ENCODE peak calls at places on chromosomes 5 and 9, in seven cellular contexts. A is GM19239; Z is T47D; Q is coronary artery; G is OCI-M1; K is glutamatergic neuron; E is activated CD4-positive, alpha-beta T cell treated with anti-CD3 and anti-CD28 coated beads, Interleukin-2, amount 50 U/mL, for 4 hours. J is an unnamed sample.
A peak's percentile ranks its signal among the peaks of the same experiment; 100 is the strongest.

GRCh38 chr9:120477534-120478001 is 102.4 kb downstream of the CDK5RAP2 start:
- DNase-seq in Z (peak; percentile 76), Q (no peak), E (no peak), K (peak; percentile 80), A (peak; percentile 9), G (peak; percentile 66), J (peak; percentile 29)

GRCh38 chr5:133618141-133618540 is 5.8 kb upstream of the FSTL4 start:
- DNase-seq in Z (no peak), E (no peak), G (peak; percentile 26), Q (no peak), K (no peak), A (no peak), J (no peak)

GRCh38 chr9:128335914-128336313 is 4.4 kb upstream of the SLC27A4 start:
- DNase-seq in Q (no peak), K (no peak), G (no peak), Z (no peak), E (no peak), A (no peak), J (no peak)

GRCh38 chr9:83622433-83622813 is 520 bp upstream of the IDNK start:
- DNase-seq in A (peak; percentile 7), Q (no peak), G (no peak), Z (no peak), K (no peak), E (no peak), J (no peak)

GRCh38 chr5:56003179-56003578 is 8.4 kb upstream of the IL6ST start:
- DNase-seq in E (no peak), G (no peak), K (no peak), A (no peak), Z (no peak), Q (no peak), J (no peak)

GRCh38 chr5:108925073-108925472 is 177.4 kb downstream of the FER start:
- DNase-seq in Q (no peak), K (no peak), Z (no peak), E (no peak), G (no peak), A (no peak), J (no peak)

GRCh38 chr9:123835821-123836220 is 94.1 kb downstream of the DENND1A start:
- DNase-seq in E (no peak), Q (no peak), A (no peak), G (peak; percentile 54), K (no peak), Z (no peak), J (no peak)

GRCh38 chr9:14021871-14022525 is 291.9 kb downstream of the NFIB start:
- DNase-seq in A (no peak), Z (no peak), Q (no peak), G (no peak), K (no peak), E (no peak), J (no peak)

GRCh38 chr9:116055536-116055935 is 98.1 kb upstream of the PAPPA start:
- DNase-seq in K (no peak), G (no peak), Q (no peak), E (no peak), A (no peak), Z (no peak), J (no peak)

GRCh38 chr5:72600401-72600981 is 93.3 kb upstream of the ZNF366 start:
- DNase-seq in G (no peak), Q (no peak), K (no peak), Z (no peak), A (no peak), E (no peak), J (no peak)

GRCh38 chr9:130446111-130446861 is 1.5 kb downstream of the ASS1 start:
- DNase-seq in A (no peak), K (no peak), Z (peak; percentile 58), E (no peak), G (no peak), Q (peak; percentile 88), J (no peak)

GRCh38 chr9:80435591-80435990 is 863.8 kb downstream of the TLE4 start:
- DNase-seq in G (no peak), E (no peak), K (no peak), A (no peak), Q (no peak), Z (no peak), J (no peak)

GRCh38 chr9:19498015-19498414 is 89.2 kb downstream of the ACER2 start:
- DNase-seq in Q (no peak), E (no peak), K (no peak), Z (no peak), A (no peak), G (peak; percentile 15), J (no peak)

GRCh38 chr9:134619456-134619982 is 22.1 kb upstream of the COL5A1 start:
- DNase-seq in K (no peak), E (no peak), Z (no peak), G (no peak), A (no peak), Q (peak; percentile 49), J (no peak)

GRCh38 chr5:52895070-52895469 is 94.1 kb upstream of the ITGA2 start:
- DNase-seq in K (no peak), G (no peak), A (no peak), Z (no peak), E (no peak), Q (no peak), J (no peak)

GRCh38 chr9:133460405-133461175 is 812 bp downstream of the CACFD1 start:
- DNase-seq in A (peak; percentile 60), K (no peak), G (no peak), Q (peak; percentile 84), E (peak; percentile 17), Z (peak; percentile 87), J (peak; percentile 60)

GRCh38 chr9:27489087-27489876 is 34.8 kb upstream of the IFNK start:
- DNase-seq in Z (no peak), G (peak; percentile 38), A (peak; percentile 33), E (no peak), K (no peak), Q (no peak), J (peak; percentile 24)

GRCh38 chr9:121278535-121279169 is 10.7 kb downstream of the GSN start:
- DNase-seq in Q (peak; percentile 88), G (peak; percentile 77), A (no peak), E (no peak), Z (peak; percentile 75), K (no peak), J (peak; percentile 36)

GRCh38 chr5:114335391-114335790 is 26.5 kb upstream of the KCNN2 start:
- DNase-seq in E (no peak), K (no peak), G (no peak), Z (no peak), Q (no peak), A (no peak), J (no peak)

GRCh38 chr5:164175083-164175482 is 669.7 kb downstream of the MAT2B start:
- DNase-seq in A (no peak), G (no peak), K (no peak), Z (no peak), E (no peak), Q (no peak), J (no peak)

GRCh38 chr9:111966851-111967250 is 70.2 kb downstream of the UGCG start:
- DNase-seq in A (no peak), K (no peak), E (no peak), Q (no peak), G (peak; percentile 23), Z (no peak), J (no peak)

GRCh38 chr9:73655363-73655762 is 503.7 kb downstream of the ANXA1 start:
- DNase-seq in Q (no peak), G (no peak), E (no peak), A (no peak), Z (no peak), K (no peak), J (no peak)

GRCh38 chr5:76715734-76716455 is at the start of gene F2R:
- DNase-seq in A (peak; percentile 45), Q (peak; percentile 85), G (peak; percentile 81), Z (peak; percentile 21), E (no peak), K (peak; percentile 87), J (peak; percentile 69)

GRCh38 chr5:59317023-59317771 is 576.3 kb downstream of the PDE4D start:
- DNase-seq in G (peak; percentile 17), Q (no peak), Z (peak; percentile 38), E (no peak), A (no peak), K (no peak), J (no peak)

GRCh38 chr9:20659474-20659962 is 24.5 kb upstream of the FOCAD start:
- DNase-seq in Z (no peak), Q (no peak), A (no peak), K (no peak), E (no peak), G (no peak), J (no peak)

GRCh38 chr9:29211681-29212589 is 1638.7 kb upstream of the C9orf72 start:
- DNase-seq in E (no peak), A (peak; percentile 47), G (peak; percentile 52), K (peak; percentile 86), Z (no peak), Q (no peak), J (peak; percentile 62)

GRCh38 chr5:77643654-77644404 is 5.3 kb upstream of the OTP start:
- DNase-seq in Q (no peak), Z (no peak), E (no peak), G (no peak), A (no peak), K (no peak), J (no peak)

GRCh38 chr9:113516840-113517577 is 53.5 kb downstream of the RGS3 start:
- DNase-seq in E (peak; percentile 55), Z (no peak), K (no peak), A (peak; percentile 62), Q (no peak), G (no peak), J (peak; percentile 63)

GRCh38 chr5:51034501-51034900 is 348.7 kb upstream of the ISL1 start:
- DNase-seq in E (no peak), Q (no peak), K (no peak), G (no peak), Z (no peak), A (no peak), J (no peak)

J was measured in GM12891.